ENCODE peak calls at places on chromosomes 4 and X, in five cellular contexts. Z is suprapubic skin, A is lung, M is ascending aorta, L is IMR-90. P is an unnamed sample. For H3K9me3 and H3K4me1, the result is how much of the 10 kb centered on the place peaks cover.

GRCh38 chr4:54954656-54955388 is 170.6 kb downstream of the KDR start:
- DNase-seq in M (no peak), Z (no peak), L (no peak), A (no peak), P (peak)

GRCh38 chr4:16001484-16001858 is 38.5 kb upstream of the FGFBP2 start:
- DNase-seq in M (peak), L (peak), Z (peak), A (peak), P (peak)

GRCh38 chr4:71293705-71294104 is 45.1 kb upstream of the SLC4A4 start:
- DNase-seq in L (peak), A (no peak), M (no peak), Z (no peak), P (peak)

GRCh38 chrX:85994228-85994627 is 53.1 kb downstream of the CHM start:
- DNase-seq in M (no peak), L (no peak), Z (no peak), A (no peak), P (no peak)

GRCh38 chrX:154486052-154486395 is 391 bp downstream of the UBL4A start:
- DNase-seq in Z (peak), L (no peak), M (no peak), A (no peak), P (peak)

GRCh38 chr4:77151246-77151645 is 5.8 kb upstream of the CCNG2 start:
- DNase-seq in M (no peak), L (no peak), A (no peak), Z (no peak), P (no peak)

GRCh38 chrX:20001615-20002014 is 10.8 kb upstream of the BCLAF3 start:
- DNase-seq in A (no peak), M (no peak), L (no peak), Z (no peak), P (no peak)

GRCh38 chr4:56655627-56656345 is 25.3 kb downstream of the HOPX start:
- DNase-seq in L (no peak), A (no peak), Z (peak), M (no peak), P (peak)

GRCh38 chr4:51836531-51836930 is 6.4 kb upstream of the DCUN1D4 start:
- DNase-seq in M (no peak), L (no peak), A (no peak), Z (no peak), P (no peak)

GRCh38 chrX:18758166-18758932 is 50.9 kb downstream of the PPEF1 start:
- DNase-seq in L (no peak), Z (no peak), M (no peak), A (no peak), P (no peak)

GRCh38 chr4:98611649-98612317 is 46.6 kb downstream of the TSPAN5 start:
- DNase-seq in L (no peak), Z (no peak), M (no peak), A (no peak), P (no peak)

GRCh38 chrX:17851854-17852253 is 9.2 kb downstream of the RAI2 start:
- DNase-seq in A (no peak), Z (no peak), M (no peak), L (no peak), P (no peak)

GRCh38 chrX:78199851-78200250 is 60.4 kb upstream of the TAF9B start:
- DNase-seq in A (no peak), L (peak), Z (no peak), M (no peak), P (no peak)

GRCh38 chr4:73446336-73446938 is 10.4 kb downstream of the AFP start:
- DNase-seq in A (no peak), L (peak), M (no peak), Z (no peak), P (no peak)

GRCh38 chrX:2351321-2351720 is 149.5 kb downstream of the DHRSX start:
- DNase-seq in M (no peak), L (peak), A (no peak), Z (no peak), P (peak)

GRCh38 chr4:4506961-4507360 is 34.9 kb downstream of the STX18 start:
- DNase-seq in L (no peak), Z (no peak), A (no peak), M (no peak), P (no peak)

GRCh38 chr4:10781805-10782204 is 97.2 kb upstream of the CLNK start:
- DNase-seq in A (no peak), L (no peak), M (no peak), Z (no peak), P (no peak)

GRCh38 chrX:42246814-42247213 is 323.5 kb upstream of the CASK start:
- DNase-seq in Z (no peak), M (no peak), A (peak), L (no peak), P (no peak)

GRCh38 chr4:182504440-182504839 is 261.2 kb downstream of the TENM3 start:
- DNase-seq in L (no peak), Z (no peak), M (no peak), A (no peak), P (no peak)

GRCh38 chr4:102338405-102338804 is 6.9 kb downstream of the SLC39A8 start:
- DNase-seq in L (no peak), M (no peak), A (no peak), Z (no peak), P (no peak)

GRCh38 chr4:73726000-73726399 is 14.4 kb upstream of the CXCL8 start:
- DNase-seq in L (peak), M (no peak), Z (no peak), A (no peak), P (peak)

GRCh38 chrX:86348669-86349068 is 200.4 kb downstream of the DACH2 start:
- DNase-seq in Z (no peak), L (no peak), M (no peak), A (no peak), P (no peak)

GRCh38 chrX:31893525-31893924 is 821.7 kb upstream of the FTHL17 start:
- DNase-seq in A (no peak), M (no peak), L (no peak), Z (no peak), P (no peak)

GRCh38 chrX:10117864-10118377 is 38.9 kb upstream of the CLCN4 start:
- DNase-seq in Z (no peak), A (no peak), M (no peak), L (no peak), P (no peak)
- H3K9me3 ChIP-seq in Z (under half), A (under half), M (under half), L (under half), P (under half)

GRCh38 chr4:128825226-128825625 is 15.7 kb downstream of the JADE1 start:
- DNase-seq in M (no peak), A (no peak), Z (no peak), L (no peak), P (no peak)
- H3K4me1 ChIP-seq in M (under half), A (under half), Z (under half), L (under half), P (half or more)

GRCh38 chr4:478373-478772 is 20.6 kb downstream of the ZNF721 start:
- DNase-seq in L (peak), A (no peak), M (no peak), Z (no peak), P (no peak)

GRCh38 chr4:477686-478085 is 21.3 kb downstream of the ZNF721 start:
- DNase-seq in L (no peak), Z (no peak), M (no peak), A (no peak), P (no peak)

GRCh38 chr4:475962-476361 is 23.0 kb downstream of the ZNF721 start:
- DNase-seq in M (no peak), L (no peak), Z (no peak), A (no peak), P (no peak)

GRCh38 chr4:473575-474457 is 25.1 kb downstream of the ZNF721 start:
- DNase-seq in Z (peak), M (peak), A (peak), L (peak), P (peak)

GRCh38 chr4:476501-476900 is 22.5 kb downstream of the ZNF721 start:
- DNase-seq in A (no peak), Z (no peak), M (no peak), L (peak), P (peak)
- H3K9me3 ChIP-seq in A (under half), Z (under half), M (under half), L (under half), P (under half)

GRCh38 chrX:120468825-120469525 is at the start of gene LAMP2:
- DNase-seq in Z (peak), M (peak), L (peak), A (peak), P (peak)

GRCh38 chrX:120476714-120477113 is 7.6 kb upstream of the LAMP2 start:
- DNase-seq in A (no peak), L (no peak), Z (no peak), M (no peak), P (no peak)

GRCh38 chrX:120468479-120468824 is 644 bp downstream of the LAMP2 start:
- DNase-seq in M (no peak), A (no peak), Z (no peak), L (no peak), P (no peak)

GRCh38 chrX:120477453-120477852 is 8.4 kb upstream of the LAMP2 start:
- DNase-seq in A (no peak), Z (no peak), M (no peak), L (no peak), P (no peak)

DNA sequence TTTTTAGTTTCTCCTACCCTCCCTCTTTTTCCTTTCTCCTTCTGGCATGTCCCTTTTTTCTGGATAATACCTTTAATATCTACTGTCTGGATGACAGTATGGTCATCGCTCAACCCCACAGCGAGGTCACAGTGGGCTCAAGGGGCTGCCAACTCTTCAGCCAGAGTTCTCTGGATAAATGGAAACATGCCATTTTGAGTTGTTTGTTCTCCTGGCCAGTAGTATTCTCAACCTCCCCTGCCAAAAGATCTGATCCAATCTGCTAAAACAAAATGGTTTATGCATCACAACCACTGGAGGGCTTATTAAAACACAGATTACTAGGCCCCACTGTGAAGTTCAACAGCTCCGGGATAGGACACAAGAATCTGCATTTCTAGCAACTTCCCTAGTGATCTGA is 5.0 kb upstream of the LAMP2 start:
- DNase-seq in Z (no peak), L (no peak), M (no peak), A (no peak), P (no peak)
- H3K4me1 ChIP-seq in Z (under half), L (under half), M (under half), A (under half), P (under half)

P was measured in osteoblast.